ENCODE peak calls at places on chromosome 1, in nine cellular contexts. H is mucosa of descending colon, V is OCI-LY7, P is cardiac muscle cell, M is AG04450, S is glutamatergic neuron, A is suprapubic skin, L is stomach, Y is RWPE1. C is an unnamed sample.

GRCh38 chr1:92858564-92859399 is 26.9 kb downstream of the RPL5 start:
- DNase-seq in H (no peak), V (peak; percentile 91), P (peak; percentile 88), M (peak; percentile 62), S (peak; percentile 23), A (no peak), L (peak; percentile 48), Y (peak; percentile 84), C (no peak)

GRCh38 chr1:25786887-25787286 is 13.1 kb upstream of the SELENON start:
- DNase-seq in H (no peak), V (no peak), P (no peak), M (no peak), S (no peak), A (no peak), L (no peak), Y (no peak), C (no peak)

GRCh38 chr1:145942891-145943290 is 14.9 kb downstream of the LIX1L start:
- DNase-seq in H (no peak), V (no peak), P (no peak), M (no peak), S (no peak), A (no peak), L (no peak), Y (no peak), C (no peak)

GRCh38 chr1:216702170-216702569 is 21.1 kb downstream of the ESRRG start:
- DNase-seq in H (no peak), V (peak; percentile 27), P (no peak), M (no peak), S (no peak), A (no peak), L (no peak), Y (no peak), C (no peak)

GRCh38 chr1:109793486-109794318 is 30.0 kb upstream of the EPS8L3 start:
- DNase-seq in H (no peak), V (no peak), P (peak; percentile 88), M (no peak), S (no peak), A (peak; percentile 70), L (peak; percentile 30), Y (peak; percentile 83), C (peak; percentile 53)

GRCh38 chr1:64875606-64876005 is 90.7 kb downstream of the JAK1 start:
- DNase-seq in H (no peak), V (no peak), P (no peak), M (no peak), S (no peak), A (no peak), L (no peak), Y (no peak), C (no peak)

GRCh38 chr1:74681449-74681848 is 7.9 kb upstream of the ERICH3 start:
- DNase-seq in H (no peak), V (no peak), P (no peak), M (no peak), S (no peak), A (no peak), L (no peak), Y (no peak), C (no peak)

GRCh38 chr1:150887018-150887417 is at the start of gene CTXND2:
- DNase-seq in H (no peak), V (no peak), P (peak; percentile 81), M (no peak), S (no peak), A (no peak), L (no peak), Y (no peak), C (no peak)

GRCh38 chr1:76210130-76210529 is 135.6 kb downstream of the ST6GALNAC3 start:
- DNase-seq in H (no peak), V (peak; percentile 39), P (no peak), M (no peak), S (no peak), A (no peak), L (no peak), Y (no peak), C (no peak)

GRCh38 chr1:209673631-209674417 is 1.4 kb upstream of the G0S2 start:
- DNase-seq in H (no peak), V (no peak), P (peak; percentile 69), M (no peak), S (no peak), A (no peak), L (no peak), Y (no peak), C (no peak)

GRCh38 chr1:160366731-160367515 is at the start of gene NHLH1:
- DNase-seq in H (no peak), V (no peak), P (no peak), M (no peak), S (peak; percentile 91), A (no peak), L (no peak), Y (no peak), C (no peak)

GRCh38 chr1:147598631-147599361 is 57.5 kb downstream of the BCL9 start:
- DNase-seq in H (peak; percentile 79), V (peak; percentile 51), P (peak; percentile 21), M (no peak), S (peak; percentile 67), A (peak; percentile 81), L (peak; percentile 29), Y (no peak), C (peak; percentile 80)

GRCh38 chr1:215518594-215518993 is 48.5 kb upstream of the KCTD3 start:
- DNase-seq in H (no peak), V (no peak), P (no peak), M (no peak), S (no peak), A (no peak), L (no peak), Y (no peak), C (no peak)

GRCh38 chr1:94863919-94864318 is 43.8 kb downstream of the SLC44A3 start:
- DNase-seq in H (no peak), V (no peak), P (peak; percentile 92), M (peak; percentile 46), S (no peak), A (no peak), L (peak; percentile 37), Y (peak; percentile 80), C (no peak)

DNA sequence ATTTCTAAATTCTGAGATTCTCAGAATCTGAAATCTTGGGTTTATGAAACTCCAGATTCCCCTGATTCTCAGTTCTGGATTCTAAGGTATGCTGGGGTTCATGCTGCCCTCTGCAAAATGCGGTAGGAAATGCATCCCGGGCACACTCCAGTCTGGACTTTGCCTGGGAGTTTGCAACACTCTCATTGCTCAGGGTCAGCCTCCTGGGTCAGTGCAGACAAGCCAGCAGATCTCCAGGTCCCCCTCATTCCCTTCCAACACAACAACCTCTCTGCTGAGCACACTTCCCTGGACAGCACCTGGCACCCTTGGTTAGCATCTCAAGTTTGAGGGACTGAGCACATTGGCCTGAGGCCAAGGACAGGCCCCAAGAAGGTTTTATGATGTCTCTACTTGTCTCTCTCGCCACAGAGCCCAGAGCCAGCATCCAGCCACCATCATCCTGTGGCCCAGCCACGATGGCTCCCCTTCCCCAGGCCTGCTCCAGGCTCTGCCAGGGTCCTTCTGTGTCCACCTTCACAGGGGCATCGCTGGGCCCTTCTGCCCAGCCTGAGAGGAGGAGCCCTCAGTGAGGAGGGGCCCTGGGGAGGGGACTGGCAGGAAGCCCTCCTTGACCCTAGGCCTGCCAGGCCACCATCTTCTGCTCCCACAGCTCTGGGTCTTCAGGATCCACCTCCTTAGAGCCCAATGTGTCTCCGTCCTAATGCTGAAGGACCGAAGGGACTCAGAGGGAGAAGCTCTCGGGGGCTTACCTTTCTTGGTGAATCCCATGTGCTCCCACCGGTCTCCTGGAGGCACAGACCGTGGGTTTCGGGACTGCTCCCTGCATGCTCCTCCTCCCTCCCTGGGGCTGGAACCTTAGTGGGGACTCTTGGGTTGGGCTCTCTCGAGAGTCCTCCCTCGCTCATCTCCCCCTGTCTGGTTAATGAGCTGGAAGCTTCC is 550.7 kb downstream of the PTPRU start:
- DNase-seq in H (no peak), V (no peak), P (no peak), M (no peak), S (no peak), A (no peak), L (no peak), Y (no peak), C (no peak)
- TF ChIP-seq CTCF in H (no peak), V (no peak), P (no peak), M (no peak), S (no peak), A (no peak), L (no peak), Y (no peak), C (no peak)

GRCh38 chr1:180028864-180029263 is 74.3 kb downstream of the CEP350 start:
- DNase-seq in H (no peak), V (no peak), P (peak; percentile 29), M (no peak), S (no peak), A (no peak), L (no peak), Y (no peak), C (no peak)
- TF ChIP-seq CTCF in H (no peak), V (peak; percentile 20), P (peak; percentile 39), M (peak; percentile 22), S (no peak), A (no peak), L (no peak), Y (no peak), C (peak; percentile 30)

DNA sequence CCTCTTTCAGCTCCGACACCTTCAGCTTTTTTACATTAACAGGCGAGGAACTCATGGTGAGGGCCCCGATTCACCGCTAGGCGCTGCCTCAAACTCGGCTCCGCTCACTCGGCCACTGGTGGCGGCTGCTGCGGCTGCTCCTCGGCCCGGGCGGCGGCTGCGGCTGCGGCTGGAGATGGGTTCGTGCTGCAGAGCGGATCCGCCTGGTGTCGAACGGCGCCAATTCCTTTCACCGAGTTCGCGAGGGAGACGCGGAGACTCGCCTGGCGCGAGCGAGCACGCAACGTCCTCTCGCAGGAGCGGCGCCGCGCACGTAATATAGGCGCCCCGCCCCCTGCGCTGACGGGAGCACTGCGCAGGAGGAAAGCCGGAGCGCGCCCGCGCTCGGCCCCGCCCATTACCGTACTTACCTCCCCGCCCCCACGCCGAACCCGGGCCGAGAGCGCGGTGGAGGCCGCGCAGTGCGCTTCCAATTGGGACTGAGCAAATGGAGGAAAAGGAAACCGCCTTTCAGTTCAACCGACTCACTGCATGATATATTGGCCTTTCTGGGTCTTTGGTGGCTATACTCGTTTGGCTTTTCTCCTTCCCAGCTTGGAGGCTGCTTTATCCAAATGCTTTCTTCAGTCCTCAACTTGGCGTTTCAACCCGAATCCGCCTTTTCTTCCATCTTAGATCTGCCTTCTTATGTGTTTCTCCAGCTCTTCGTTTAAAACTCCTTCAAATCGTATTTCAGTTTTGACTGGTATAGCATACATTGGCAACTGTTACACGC is at the start of gene HNRNPU:
- DNase-seq in H (peak; percentile 99), V (peak; percentile 99), P (peak; percentile 99), M (peak; percentile 94), S (peak; percentile 97), A (peak; percentile 97), L (peak; percentile 99), Y (peak; percentile 88), C (peak; percentile 98)
- TF ChIP-seq CTCF in H (no peak), V (peak; percentile 50), P (peak; percentile 37), M (peak; percentile 42), S (peak; percentile 61), A (no peak), L (peak; percentile 42), Y (peak; percentile 9), C (peak; percentile 68)

DNA sequence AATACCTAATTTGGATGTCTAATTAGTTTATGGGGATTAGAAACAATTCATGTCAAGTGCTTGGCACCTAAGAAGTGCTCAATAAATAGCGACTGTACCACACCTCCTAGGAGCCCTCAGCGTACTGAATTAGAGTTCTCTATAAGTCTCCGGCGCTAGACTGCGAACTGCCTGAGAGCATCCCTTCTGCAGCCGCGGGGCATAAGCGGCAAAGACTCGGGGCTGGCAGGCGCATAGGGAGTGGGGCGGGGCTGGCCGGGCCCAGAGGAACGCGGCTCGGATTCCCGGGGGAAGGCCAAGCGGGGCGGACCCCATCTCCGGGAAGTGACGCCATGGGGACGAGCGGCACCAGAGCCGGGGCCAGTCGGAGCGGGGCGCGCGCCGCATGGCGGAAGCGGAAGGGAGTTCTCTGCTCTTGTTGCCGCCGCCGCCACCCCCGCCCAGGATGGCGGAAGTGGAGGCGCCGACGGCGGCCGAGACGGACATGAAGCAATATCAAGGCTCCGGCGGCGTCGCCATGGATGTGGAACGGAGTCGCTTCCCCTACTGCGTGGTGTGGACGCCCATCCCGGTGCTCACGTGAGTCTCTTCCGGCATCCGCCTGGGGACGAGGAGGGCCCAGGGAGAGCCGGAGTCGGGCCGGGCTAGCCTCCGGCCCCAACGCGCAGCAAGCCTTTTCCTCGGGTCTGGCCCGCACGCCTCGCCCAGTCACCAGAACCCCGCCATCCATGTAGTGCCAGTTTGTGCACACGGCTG is at the start of gene TMEM222:
- DNase-seq in H (peak; percentile 99), V (peak; percentile 98), P (peak; percentile 99), M (peak; percentile 88), S (peak; percentile 99), A (peak; percentile 99), L (peak; percentile 98), Y (peak; percentile 97), C (peak; percentile 99)
- TF ChIP-seq CTCF in H (peak; percentile 28), V (no peak), P (peak; percentile 13), M (peak; percentile 11), S (peak; percentile 39), A (no peak), L (peak; percentile 37), Y (no peak), C (peak; percentile 25)

C was measured in type B pancreatic cell.